ENCODE peak calls at places on chromosome 2, in four cellular contexts. One of them, this sample, is unnamed.

GRCh38 chr2:14601070-14601770 is 31.3 kb upstream of the LRATD1 start:
- DNase-seq in astrocyte of the cerebellum: no peak
- DNase-seq in tibial artery: no peak
- DNase-seq in astrocyte of the spinal cord: peak
- DNase-seq in this sample: peak

GRCh38 chr2:201182650-201183372 is at the start of gene CASP10:
- DNase-seq in astrocyte of the cerebellum: no peak
- DNase-seq in tibial artery: no peak
- DNase-seq in astrocyte of the spinal cord: peak
- DNase-seq in this sample: peak

GRCh38 chr2:160381425-160381951 is 112.1 kb downstream of the RBMS1 start:
- DNase-seq in astrocyte of the cerebellum: no peak
- DNase-seq in tibial artery: no peak
- DNase-seq in astrocyte of the spinal cord: no peak
- DNase-seq in this sample: no peak

GRCh38 chr2:73640537-73640936 is 1.7 kb downstream of the NAT8 start:
- DNase-seq in astrocyte of the cerebellum: no peak
- DNase-seq in tibial artery: no peak
- DNase-seq in astrocyte of the spinal cord: no peak
- DNase-seq in this sample: peak

GRCh38 chr2:202307690-202308089 is 42.1 kb downstream of the NOP58 start:
- DNase-seq in astrocyte of the cerebellum: peak
- DNase-seq in tibial artery: no peak
- DNase-seq in astrocyte of the spinal cord: no peak
- DNase-seq in this sample: no peak

GRCh38 chr2:150371066-150371812 is 116.2 kb downstream of the RND3 start:
- DNase-seq in astrocyte of the cerebellum: no peak
- DNase-seq in tibial artery: no peak
- DNase-seq in astrocyte of the spinal cord: no peak
- DNase-seq in this sample: peak

GRCh38 chr2:217902281-217903141 is 100.3 kb downstream of the TNS1 start:
- DNase-seq in astrocyte of the cerebellum: no peak
- DNase-seq in tibial artery: peak
- DNase-seq in astrocyte of the spinal cord: peak
- DNase-seq in this sample: peak

GRCh38 chr2:52260904-52261303 is 1229.0 kb upstream of the NRXN1 start:
- DNase-seq in astrocyte of the cerebellum: peak
- DNase-seq in tibial artery: no peak
- DNase-seq in astrocyte of the spinal cord: peak
- DNase-seq in this sample: no peak

GRCh38 chr2:170236639-170237037 is 58.7 kb downstream of the MYO3B start:
- DNase-seq in astrocyte of the cerebellum: no peak
- DNase-seq in tibial artery: no peak
- DNase-seq in astrocyte of the spinal cord: no peak
- DNase-seq in this sample: no peak

GRCh38 chr2:97907667-97908066 is 88.1 kb downstream of the TMEM131 start:
- DNase-seq in astrocyte of the cerebellum: no peak
- DNase-seq in tibial artery: no peak
- DNase-seq in astrocyte of the spinal cord: no peak
- DNase-seq in this sample: no peak

GRCh38 chr2:97905294-97905693 is 90.5 kb downstream of the TMEM131 start:
- DNase-seq in astrocyte of the cerebellum: no peak
- DNase-seq in tibial artery: no peak
- DNase-seq in astrocyte of the spinal cord: no peak
- DNase-seq in this sample: no peak

GRCh38 chr2:97906309-97906708 is 89.4 kb downstream of the TMEM131 start:
- DNase-seq in astrocyte of the cerebellum: no peak
- DNase-seq in tibial artery: no peak
- DNase-seq in astrocyte of the spinal cord: no peak
- DNase-seq in this sample: no peak

GRCh38 chr2:97910403-97911209 is 85.1 kb downstream of the TMEM131 start:
- DNase-seq in astrocyte of the cerebellum: no peak
- DNase-seq in tibial artery: no peak
- DNase-seq in astrocyte of the spinal cord: no peak
- DNase-seq in this sample: no peak

DNA sequence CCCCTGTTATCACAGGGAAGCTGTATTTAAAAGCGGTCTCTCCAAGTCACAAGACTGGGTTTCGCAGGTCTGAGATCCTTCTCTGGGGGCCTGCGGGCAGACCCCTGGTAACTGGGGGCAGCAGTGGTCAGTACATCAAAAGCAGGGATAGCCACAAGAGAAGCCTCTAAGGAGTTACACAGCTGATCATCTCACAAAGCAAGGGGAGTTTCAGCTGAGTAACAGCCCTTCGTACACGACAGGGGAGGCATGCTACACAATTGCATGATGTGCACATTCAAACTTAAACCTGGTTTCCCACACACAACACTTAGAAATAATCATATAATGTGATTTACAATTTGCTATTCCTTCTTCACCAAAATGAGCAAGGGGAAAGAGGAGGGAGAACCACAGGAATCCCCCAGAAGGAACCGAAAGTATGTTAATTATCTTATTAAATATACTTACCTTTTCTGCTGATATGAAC is 87.5 kb downstream of the TMEM131 start:
- DNase-seq in astrocyte of the cerebellum: no peak
- DNase-seq in tibial artery: no peak
- DNase-seq in astrocyte of the spinal cord: no peak
- DNase-seq in this sample: no peak
- H3K4me3 ChIP-seq in astrocyte of the cerebellum: no peak
- H3K4me3 ChIP-seq in tibial artery: no peak
- H3K4me3 ChIP-seq in astrocyte of the spinal cord: no peak
- H3K4me3 ChIP-seq in this sample: no peak

GRCh38 chr2:195657634-195658540 is 861 bp downstream of the SLC39A10 start:
- DNase-seq in astrocyte of the cerebellum: peak
- DNase-seq in tibial artery: peak
- DNase-seq in astrocyte of the spinal cord: peak
- DNase-seq in this sample: peak

GRCh38 chr2:195659114-195659513 is 2.1 kb downstream of the SLC39A10 start:
- DNase-seq in astrocyte of the cerebellum: no peak
- DNase-seq in tibial artery: no peak
- DNase-seq in astrocyte of the spinal cord: peak
- DNase-seq in this sample: no peak

GRCh38 chr2:195660265-195660890 is 3.4 kb downstream of the SLC39A10 start:
- DNase-seq in astrocyte of the cerebellum: peak
- DNase-seq in tibial artery: peak
- DNase-seq in astrocyte of the spinal cord: peak
- DNase-seq in this sample: peak

GRCh38 chr2:195656859-195657633 is at the start of gene SLC39A10:
- DNase-seq in astrocyte of the cerebellum: peak
- DNase-seq in tibial artery: peak
- DNase-seq in astrocyte of the spinal cord: peak
- DNase-seq in this sample: peak

DNA sequence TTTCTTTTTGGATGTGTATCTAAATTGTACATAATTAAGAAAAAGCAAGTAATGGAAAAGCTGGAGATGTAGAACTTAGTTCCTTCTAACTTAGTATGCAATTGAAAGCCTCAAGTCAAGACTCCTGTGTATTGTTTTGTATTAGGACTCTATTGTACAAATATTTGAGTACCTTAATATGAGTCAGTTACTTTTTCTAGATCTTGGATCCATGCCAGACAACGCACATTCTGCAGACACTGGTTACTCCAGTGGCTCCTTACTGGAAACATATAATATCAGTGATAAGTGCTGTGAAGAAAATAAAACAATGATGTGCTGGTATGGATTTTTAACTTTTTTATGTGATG is 1.5 kb downstream of the SLC39A10 start:
- DNase-seq in astrocyte of the cerebellum: peak
- DNase-seq in tibial artery: no peak
- DNase-seq in astrocyte of the spinal cord: peak
- DNase-seq in this sample: peak
- H3K4me3 ChIP-seq in astrocyte of the cerebellum: peak
- H3K4me3 ChIP-seq in tibial artery: peak
- H3K4me3 ChIP-seq in astrocyte of the spinal cord: peak
- H3K4me3 ChIP-seq in this sample: peak

GRCh38 chr2:86336350-86337234 is 834 bp downstream of the REEP1 start:
- DNase-seq in astrocyte of the cerebellum: no peak
- DNase-seq in tibial artery: no peak
- DNase-seq in astrocyte of the spinal cord: no peak
- DNase-seq in this sample: no peak
- H3K4me3 ChIP-seq in astrocyte of the cerebellum: peak
- H3K4me3 ChIP-seq in tibial artery: peak
- H3K4me3 ChIP-seq in astrocyte of the spinal cord: no peak
- H3K4me3 ChIP-seq in this sample: no peak

GRCh38 chr2:197674546-197674945 is 841 bp downstream of the RFTN2 start:
- DNase-seq in astrocyte of the cerebellum: no peak
- DNase-seq in tibial artery: no peak
- DNase-seq in astrocyte of the spinal cord: no peak
- DNase-seq in this sample: no peak

GRCh38 chr2:197674060-197674459 is 1.3 kb downstream of the RFTN2 start:
- DNase-seq in astrocyte of the cerebellum: no peak
- DNase-seq in tibial artery: no peak
- DNase-seq in astrocyte of the spinal cord: no peak
- DNase-seq in this sample: no peak

GRCh38 chr2:197677056-197677455 is 1.7 kb upstream of the RFTN2 start:
- DNase-seq in astrocyte of the cerebellum: no peak
- DNase-seq in tibial artery: no peak
- DNase-seq in astrocyte of the spinal cord: no peak
- DNase-seq in this sample: no peak

GRCh38 chr2:197675246-197675645 is at the start of gene RFTN2:
- DNase-seq in astrocyte of the cerebellum: no peak
- DNase-seq in tibial artery: no peak
- DNase-seq in astrocyte of the spinal cord: peak
- DNase-seq in this sample: no peak

DNA sequence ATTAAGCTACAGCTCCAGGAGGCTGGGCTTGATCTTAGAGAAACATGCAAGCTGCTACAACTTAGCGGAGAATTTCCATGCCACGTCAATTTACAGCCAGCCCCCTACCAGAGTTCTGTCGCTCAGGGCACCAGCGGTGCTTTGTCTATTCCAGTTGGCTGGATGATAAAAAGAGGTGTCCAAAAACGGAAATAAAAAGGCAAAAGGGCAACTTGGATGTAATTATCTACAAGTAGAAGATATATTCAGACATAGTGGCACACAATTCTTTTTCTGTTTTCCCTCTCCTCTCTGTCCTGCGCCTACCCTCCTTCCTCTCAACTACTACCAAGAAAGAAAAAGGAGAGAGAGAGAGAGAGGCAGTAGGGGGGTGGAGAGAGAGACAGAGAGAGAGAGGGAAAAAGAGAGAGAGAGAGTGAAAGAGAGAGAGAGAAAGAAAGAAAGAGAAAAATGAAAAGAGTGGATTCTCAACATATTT is 363 bp upstream of the RFTN2 start:
- DNase-seq in astrocyte of the cerebellum: peak
- DNase-seq in tibial artery: no peak
- DNase-seq in astrocyte of the spinal cord: peak
- DNase-seq in this sample: no peak
- H3K4me3 ChIP-seq in astrocyte of the cerebellum: peak
- H3K4me3 ChIP-seq in tibial artery: peak
- H3K4me3 ChIP-seq in astrocyte of the spinal cord: peak
- H3K4me3 ChIP-seq in this sample: no peak